ENCODE peak calls at places on chromosome 20, in five cellular contexts. Y, H, R, S and T are unnamed samples.

GRCh38 chr20:25057234-25058050 is 497 bp downstream of the ACSS1 start:
- DNase-seq in R (peak; percentile 31), S (peak; percentile 93), Y (peak; percentile 56), H (peak; percentile 76), T (peak; percentile 82)

GRCh38 chr20:33791540-33791939 is 19.6 kb upstream of the CHMP4B start:
- DNase-seq in S (no peak), H (no peak), Y (no peak), R (no peak), T (no peak)

GRCh38 chr20:51339721-51340450 is 202.6 kb downstream of the NFATC2 start:
- DNase-seq in R (peak; percentile 72), H (no peak), Y (no peak), S (no peak), T (no peak)

GRCh38 chr20:11912013-11912663 is 5.6 kb upstream of the BTBD3 start:
- DNase-seq in H (no peak), Y (peak; percentile 30), R (no peak), S (no peak), T (no peak)

GRCh38 chr20:8749986-8750385 is 318.9 kb upstream of the PLCB4 start:
- DNase-seq in S (no peak), H (no peak), R (peak; percentile 60), Y (peak; percentile 33), T (no peak)

GRCh38 chr20:5065489-5066383 is 54.0 kb downstream of the PCNA start:
- DNase-seq in H (no peak), Y (peak; percentile 99), R (peak; percentile 96), S (peak; percentile 78), T (peak; percentile 99)

GRCh38 chr20:54364919-54365318 is 110.5 kb upstream of the DOK5 start:
- DNase-seq in R (no peak), H (no peak), Y (no peak), S (no peak), T (no peak)

GRCh38 chr20:45861157-45862075 is 4.0 kb downstream of the ZSWIM3 start:
- DNase-seq in H (no peak), S (no peak), R (no peak), Y (no peak), T (peak; percentile 62)

GRCh38 chr20:54293526-54293925 is 85.6 kb downstream of the PFDN4 start:
- DNase-seq in Y (no peak), H (no peak), S (no peak), R (peak; percentile 72), T (no peak)

GRCh38 chr20:35326021-35326731 is 34.0 kb upstream of the FAM83C start:
- DNase-seq in H (no peak), R (peak; percentile 48), S (no peak), Y (no peak), T (peak; percentile 67)

GRCh38 chr20:36175016-36175415 is 20.5 kb downstream of the EPB41L1 start:
- DNase-seq in Y (no peak), R (peak; percentile 22), S (no peak), H (no peak), T (no peak)

GRCh38 chr20:19348582-19348981 is 136.1 kb downstream of the SLC24A3 start:
- DNase-seq in Y (no peak), R (no peak), H (no peak), S (no peak), T (no peak)

GRCh38 chr20:2656471-2657117 is 4.2 kb downstream of the NOP56 start:
- DNase-seq in H (no peak), S (no peak), Y (no peak), R (no peak), T (no peak)

GRCh38 chr20:64077876-64078551 is 1.3 kb downstream of the RGS19 start:
- DNase-seq in S (no peak), H (peak; percentile 59), Y (no peak), R (no peak), T (no peak)

GRCh38 chr20:17579369-17580039 is 9.6 kb downstream of the DSTN start:
- DNase-seq in Y (peak; percentile 75), S (no peak), R (no peak), H (no peak), T (no peak)

GRCh38 chr20:10619427-10619826 is 54.4 kb downstream of the JAG1 start:
- DNase-seq in R (peak; percentile 95), Y (peak; percentile 79), S (no peak), H (no peak), T (no peak)

GRCh38 chr20:24912397-24913075 is 36.5 kb upstream of the CST7 start:
- DNase-seq in H (no peak), S (no peak), Y (no peak), R (no peak), T (no peak)

GRCh38 chr20:48781634-48782033 is 46.2 kb downstream of the PREX1 start:
- DNase-seq in H (no peak), Y (no peak), R (no peak), S (no peak), T (no peak)
- H3K4me3 ChIP-seq in H (no peak overlapping the region), Y (no peak overlapping the region), R (no peak overlapping the region), S (no peak overlapping the region), T (no peak overlapping the region)

GRCh38 chr20:44810391-44811149 is at the start of gene RIMS4:
- DNase-seq in Y (no peak), S (no peak), H (no peak), R (no peak), T (no peak)
- H3K4me3 ChIP-seq in Y (no peak within 1 kb of the TSS), S (peak within 1 kb of the TSS; percentile 19), H (no peak within 1 kb of the TSS), R (no peak within 1 kb of the TSS), T (no peak within 1 kb of the TSS)

DNA sequence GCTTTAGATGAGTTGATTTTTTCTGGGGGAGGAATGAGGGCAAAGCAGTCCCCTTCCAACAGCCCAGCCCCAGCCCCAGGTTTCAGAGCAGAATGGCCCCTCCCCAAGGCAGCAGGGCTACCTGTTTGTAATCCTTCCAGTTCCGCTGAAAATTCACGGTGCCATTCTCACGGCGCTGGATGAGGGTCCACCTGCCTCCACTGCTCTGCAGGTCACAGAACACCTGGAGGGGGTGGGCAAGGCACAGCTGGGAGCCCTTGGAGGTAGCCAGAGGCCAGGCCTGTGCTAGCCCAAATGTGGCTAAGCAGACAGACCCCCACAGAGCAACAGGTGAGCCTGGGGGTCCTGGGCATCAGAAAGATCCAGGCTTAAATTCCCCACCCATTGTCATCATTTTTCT is 36.5 kb downstream of the ANGPT4 start:
- DNase-seq in H (no peak), S (no peak), Y (no peak), R (no peak), T (no peak)
- H3K4me3 ChIP-seq in H (no peak overlapping the region), S (no peak overlapping the region), Y (no peak overlapping the region), R (no peak overlapping the region), T (no peak overlapping the region)

DNA sequence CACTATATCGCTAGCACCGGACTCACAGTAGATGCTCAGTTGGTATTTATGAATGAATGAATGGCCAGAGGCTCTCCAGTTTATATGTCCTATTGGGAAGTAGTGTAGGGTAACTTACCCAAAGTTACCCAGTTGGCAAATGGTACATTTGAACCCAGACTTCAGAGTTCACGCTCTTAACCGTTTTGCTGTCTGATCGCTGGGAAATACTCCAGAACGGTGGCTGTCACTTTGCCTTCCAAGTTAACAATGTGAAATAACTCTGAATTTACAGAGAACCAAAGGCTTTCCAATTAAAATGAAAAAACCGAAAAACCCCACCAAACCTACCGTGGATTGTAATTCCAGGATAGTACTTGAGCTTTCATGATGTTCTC is 1.6 kb downstream of the VAPB start:
- DNase-seq in Y (no peak), R (no peak), H (no peak), S (no peak), T (no peak)
- H3K4me3 ChIP-seq in Y (peak overlapping the region; percentile 83), R (no peak overlapping the region), H (peak overlapping the region; percentile 86), S (peak overlapping the region; percentile 84), T (no peak overlapping the region)

GRCh38 chr20:3681352-3681930 is 369 bp downstream of the ADAM33 start:
- DNase-seq in S (no peak), Y (no peak), R (no peak), H (no peak), T (no peak)

GRCh38 chr20:3681931-3682820 is at the start of gene ADAM33:
- DNase-seq in Y (no peak), S (no peak), R (no peak), H (no peak), T (peak; percentile 21)

GRCh38 chr20:3679749-3680700 is 1.8 kb downstream of the ADAM33 start:
- DNase-seq in H (no peak), Y (no peak), R (peak; percentile 79), S (no peak), T (no peak)

GRCh38 chr20:3678893-3679720 is 2.7 kb downstream of the ADAM33 start:
- DNase-seq in S (no peak), R (no peak), Y (no peak), H (no peak), T (no peak)

DNA sequence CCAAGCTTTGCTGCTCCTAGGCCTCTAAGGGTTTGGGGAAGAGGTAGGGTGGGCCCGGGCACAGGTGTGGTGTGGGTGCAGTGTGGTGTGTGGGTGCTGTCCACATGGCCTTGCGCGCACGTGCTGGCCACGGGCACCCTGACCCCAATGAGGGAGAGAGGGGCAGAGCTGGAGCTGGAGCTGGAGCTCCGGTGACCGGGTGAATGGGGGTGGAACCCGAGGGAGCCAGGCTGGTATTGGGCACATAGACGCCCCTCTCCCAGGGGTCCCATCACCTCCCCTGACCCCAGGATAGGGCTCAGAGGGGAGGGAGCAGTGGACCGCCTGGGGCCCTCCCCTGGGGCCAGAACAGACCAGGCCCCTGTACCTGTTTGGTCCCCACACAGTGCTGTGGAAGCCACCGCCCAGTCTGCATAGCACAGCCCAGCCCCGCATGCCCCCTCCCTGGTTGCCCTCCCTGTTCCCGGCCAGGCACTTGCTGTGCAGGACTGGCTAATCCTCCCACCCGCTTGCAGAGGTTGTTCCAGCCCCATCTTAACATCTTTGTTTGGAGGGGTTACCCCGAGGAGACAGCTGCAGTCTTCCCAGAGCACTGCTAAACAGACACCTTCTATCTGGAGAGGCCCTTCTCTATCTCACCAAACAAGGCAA is 984 bp downstream of the ADAM33 start:
- DNase-seq in Y (no peak), S (no peak), H (no peak), R (no peak), T (no peak)
- H3K4me3 ChIP-seq in Y (no peak overlapping the region), S (peak overlapping the region; percentile 44), H (no peak overlapping the region), R (peak overlapping the region; percentile 33), T (no peak overlapping the region)

GRCh38 chr20:23136893-23137745 is 51.0 kb upstream of the CD93 start:
- DNase-seq in S (no peak), H (no peak), Y (no peak), R (peak; percentile 39), T (no peak)
- H3K4me3 ChIP-seq in S (no peak overlapping the region), H (no peak overlapping the region), Y (no peak overlapping the region), R (no peak overlapping the region), T (no peak overlapping the region)

GRCh38 chr20:62388839-62389600 is 2.1 kb downstream of the RPS21 start:
- DNase-seq in Y (no peak), H (no peak), R (no peak), S (no peak), T (no peak)
- H3K4me3 ChIP-seq in Y (peak overlapping the region; percentile 100), H (no peak overlapping the region), R (no peak overlapping the region), S (no peak overlapping the region), T (no peak overlapping the region)